ENCODE peak calls at places on chromosome 16, in six cellular contexts. X is fibroblast of pulmonary artery, P is A549, Y is MM.1S, I is retinal pigment epithelial cell, O is epithelial cell of esophagus. W is an unnamed sample.

GRCh38 chr16:2701713-2702437 is 18.1 kb downstream of the PRSS27 start:
- DNase-seq in Y (no peak), O (no peak), I (no peak), X (no peak), P (no peak), W (no peak)

GRCh38 chr16:83851473-83851872 is 43.7 kb downstream of the HSBP1 start:
- DNase-seq in Y (no peak), X (no peak), O (no peak), P (no peak), I (no peak), W (no peak)

GRCh38 chr16:85463672-85464071 is 149.4 kb upstream of the GSE1 start:
- DNase-seq in O (no peak), P (no peak), X (no peak), Y (no peak), I (no peak), W (no peak)

GRCh38 chr16:71250461-71251232 is 20.1 kb upstream of the HYDIN start:
- DNase-seq in I (no peak), Y (no peak), O (peak), X (peak), P (no peak), W (no peak)

GRCh38 chr16:51154271-51155171 is 3.5 kb upstream of the SALL1 start:
- DNase-seq in O (no peak), I (no peak), Y (no peak), P (no peak), X (no peak), W (no peak)

GRCh38 chr16:81519298-81520150 is 74.9 kb downstream of the CMIP start:
- DNase-seq in O (no peak), I (no peak), X (no peak), Y (peak), P (no peak), W (peak)

GRCh38 chr16:1088295-1089170 is 7.5 kb downstream of the C1QTNF8 start:
- DNase-seq in O (no peak), Y (no peak), I (no peak), P (no peak), X (no peak), W (no peak)

GRCh38 chr16:69477546-69477945 is 53.1 kb downstream of the CYB5B start:
- DNase-seq in I (no peak), O (no peak), P (no peak), X (peak), Y (no peak), W (no peak)

GRCh38 chr16:62661435-62661834 is 625.2 kb upstream of the CDH8 start:
- DNase-seq in P (no peak), Y (no peak), X (no peak), I (no peak), O (peak), W (no peak)

GRCh38 chr16:13245713-13246377 is 344.4 kb downstream of the SHISA9 start:
- DNase-seq in P (no peak), O (no peak), I (no peak), X (no peak), Y (no peak), W (no peak)

GRCh38 chr16:75079346-75079926 is 37.1 kb downstream of the LDHD start:
- DNase-seq in I (no peak), Y (no peak), P (no peak), X (no peak), O (no peak), W (no peak)

GRCh38 chr16:50196736-50197135 is 43.6 kb downstream of the TENT4B start:
- DNase-seq in P (no peak), O (peak), I (no peak), Y (peak), X (no peak), W (no peak)

GRCh38 chr16:14301150-14302030 is 230.3 kb downstream of the MRTFB start:
- DNase-seq in P (peak), O (peak), X (no peak), Y (peak), I (no peak), W (no peak)

GRCh38 chr16:22623351-22623781 is 112.7 kb downstream of the NPIPB5 start:
- DNase-seq in O (peak), P (no peak), I (no peak), Y (no peak), X (peak), W (no peak)

GRCh38 chr16:72972878-72973571 is 74.9 kb downstream of the ZFHX3 start:
- DNase-seq in P (no peak), Y (no peak), X (no peak), O (peak), I (no peak), W (no peak)

GRCh38 chr16:77584205-77584859 is 138.0 kb upstream of the NUDT7 start:
- DNase-seq in X (peak), Y (peak), P (peak), I (no peak), O (peak), W (no peak)

GRCh38 chr16:5252800-5253199 is 155.2 kb upstream of the EEF2KMT start:
- DNase-seq in X (no peak), P (no peak), O (no peak), I (no peak), Y (no peak), W (no peak)

GRCh38 chr16:22220076-22220453 is 14.0 kb downstream of the EEF2K start:
- DNase-seq in I (no peak), Y (no peak), X (peak), P (no peak), O (no peak), W (no peak)

GRCh38 chr16:77246160-77246559 is 47.0 kb downstream of the SYCE1L start:
- DNase-seq in P (no peak), X (no peak), O (no peak), I (no peak), Y (no peak), W (no peak)

GRCh38 chr16:67672739-67673662 is 6.4 kb downstream of the C16orf86 start:
- DNase-seq in Y (peak), O (peak), P (peak), I (no peak), X (peak), W (peak)

GRCh38 chr16:49785970-49786369 is 69.9 kb downstream of the ZNF423 start:
- DNase-seq in X (no peak), P (no peak), Y (no peak), I (no peak), O (no peak), W (no peak)

GRCh38 chr16:72211085-72211484 is 39.1 kb upstream of the PMFBP1 start:
- DNase-seq in I (no peak), X (no peak), P (no peak), O (no peak), Y (no peak), W (no peak)

GRCh38 chr16:12097523-12098428 is 121.2 kb downstream of the SNX29 start:
- DNase-seq in P (no peak), X (peak), I (no peak), Y (no peak), O (peak), W (no peak)

GRCh38 chr16:22634913-22635312 is 124.2 kb downstream of the NPIPB5 start:
- DNase-seq in P (no peak), Y (no peak), O (no peak), I (no peak), X (no peak), W (no peak)

GRCh38 chr16:11546522-11547485 is 39.9 kb downstream of the LITAF start:
- DNase-seq in Y (no peak), I (peak), P (peak), X (peak), O (peak), W (no peak)

GRCh38 chr16:81647527-81647926 is 131.6 kb upstream of the PLCG2 start:
- DNase-seq in P (peak), X (peak), I (no peak), Y (no peak), O (peak), W (no peak)

GRCh38 chr16:68227183-68227793 is 8.6 kb downstream of the ESRP2 start:
- DNase-seq in Y (peak), P (no peak), I (no peak), X (no peak), O (no peak), W (no peak)

GRCh38 chr16:53821487-53821886 is 117.5 kb downstream of the FTO start:
- DNase-seq in I (no peak), P (no peak), X (peak), O (peak), Y (no peak), W (no peak)

GRCh38 chr16:2027024-2028010 is 615 bp downstream of the NHERF2 start:
- DNase-seq in Y (peak), X (peak), P (peak), O (peak), I (no peak), W (no peak)

GRCh38 chr16:46947900-46948547 is 25.4 kb downstream of the DNAJA2 start:
- DNase-seq in I (no peak), Y (peak), O (peak), X (peak), P (peak), W (no peak)

GRCh38 chr16:2096853-2097620 is 38.7 kb downstream of the PKD1 start:
- DNase-seq in I (no peak), P (no peak), X (no peak), Y (no peak), O (no peak), W (no peak)

GRCh38 chr16:50881331-50881830 is 139.5 kb downstream of the CYLD start:
- DNase-seq in X (no peak), I (no peak), Y (no peak), P (no peak), O (no peak), W (no peak)

GRCh38 chr16:50246299-50247122 is 19.8 kb upstream of the ADCY7 start:
- DNase-seq in Y (no peak), O (no peak), P (no peak), I (no peak), X (no peak), W (no peak)

GRCh38 chr16:180921-181667 is 835 bp downstream of the HBQ1 start:
- DNase-seq in P (peak), O (peak), X (peak), Y (peak), I (no peak), W (peak)

GRCh38 chr16:12498077-12498476 is 305.6 kb downstream of the CPPED1 start:
- DNase-seq in P (no peak), Y (no peak), I (no peak), O (no peak), X (no peak), W (no peak)

GRCh38 chr16:85611455-85612190 is 1.5 kb upstream of the GSE1 start:
- DNase-seq in X (peak), I (no peak), O (peak), P (peak), Y (peak), W (no peak)

GRCh38 chr16:1351582-1352362 is at the start of the genes GNPTG and TSR3:
- DNase-seq in X (peak), I (peak), O (peak), P (peak), Y (peak), W (peak)

GRCh38 chr16:24700549-24701392 is 28.7 kb upstream of the TNRC6A start:
- DNase-seq in Y (no peak), X (peak), I (peak), P (peak), O (peak), W (no peak)

GRCh38 chr16:67560827-67561342 is 1.4 kb upstream of the CTCF start:
- DNase-seq in P (no peak), I (no peak), O (no peak), Y (no peak), X (no peak), W (no peak)

GRCh38 chr16:27470567-27471431 is 68.8 kb downstream of the IL21R start:
- DNase-seq in P (no peak), X (peak), O (no peak), I (no peak), Y (no peak), W (no peak)
- TF ChIP-seq CTCF in P (no peak), X (no peak), O (no peak), I (no peak), Y (no peak), W (no peak)

GRCh38 chr16:56649820-56650219 is 1.9 kb upstream of the MT1B start:
- DNase-seq in I (no peak), P (peak), X (no peak), O (peak), Y (no peak), W (no peak)
- TF ChIP-seq CTCF in I (no peak), P (no peak), X (no peak), O (no peak), Y (no peak), W (no peak)

GRCh38 chr16:59849716-59850115 is 1115.6 kb upstream of the GOT2 start:
- DNase-seq in P (no peak), O (no peak), Y (no peak), I (no peak), X (no peak), W (no peak)
- TF ChIP-seq CTCF in P (no peak), O (no peak), Y (no peak), I (no peak), X (no peak), W (no peak)

GRCh38 chr16:88309174-88309904 is 73.4 kb upstream of the ZNF469 start:
- DNase-seq in X (no peak), O (no peak), Y (no peak), I (no peak), P (no peak), W (no peak)

GRCh38 chr16:88312732-88313131 is 70.0 kb upstream of the ZNF469 start:
- DNase-seq in O (no peak), P (no peak), I (no peak), Y (no peak), X (no peak), W (no peak)

GRCh38 chr16:88310796-88311605 is 71.8 kb upstream of the ZNF469 start:
- DNase-seq in Y (no peak), X (no peak), P (no peak), O (no peak), I (no peak), W (no peak)

GRCh38 chr16:88308441-88309173 is 74.2 kb upstream of the ZNF469 start:
- DNase-seq in X (no peak), I (no peak), O (no peak), Y (no peak), P (no peak), W (no peak)

GRCh38 chr16:88309905-88310259 is 72.9 kb upstream of the ZNF469 start:
- DNase-seq in Y (no peak), I (no peak), X (no peak), O (no peak), P (no peak), W (no peak)
- TF ChIP-seq CTCF in Y (no peak), I (peak), X (no peak), O (peak), P (no peak), W (no peak)

GRCh38 chr16:52549011-52549692 is 2.2 kb upstream of the TOX3 start:
- DNase-seq in X (peak), I (no peak), P (peak), O (no peak), Y (no peak), W (no peak)
- TF ChIP-seq CTCF in X (peak), I (peak), P (no peak), O (peak), Y (no peak), W (no peak)

DNA sequence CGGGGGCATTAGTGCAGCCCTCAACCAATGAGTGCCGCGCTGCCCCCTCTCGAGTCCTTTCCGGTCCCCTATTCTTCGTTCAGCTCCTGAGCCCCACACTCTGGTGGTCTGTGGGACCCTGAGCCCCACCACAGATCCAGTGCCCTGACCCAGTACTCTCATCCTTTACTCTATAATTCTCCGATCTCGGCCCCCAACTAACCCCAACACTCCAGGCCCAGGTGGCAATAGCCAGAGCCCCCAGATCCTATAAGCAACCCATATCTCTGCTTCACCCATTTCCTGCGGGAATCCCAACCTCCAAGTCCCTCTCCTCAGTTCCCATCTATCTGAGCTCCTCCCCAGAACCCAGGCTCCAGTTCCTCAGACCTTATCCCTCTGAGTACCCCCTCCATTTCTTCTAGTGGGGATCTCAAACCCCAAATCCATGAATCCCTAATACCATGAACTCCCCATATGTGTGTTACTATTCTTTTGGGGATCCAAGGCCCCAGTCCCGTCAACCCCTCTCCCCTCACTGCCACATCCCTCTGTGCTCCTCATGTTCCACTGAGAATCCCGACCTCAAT is 1.0 kb upstream of the TBC1D10B start:
- DNase-seq in O (no peak), Y (no peak), X (no peak), I (no peak), P (no peak), W (no peak)
- TF ChIP-seq CTCF in O (no peak), Y (no peak), X (no peak), I (no peak), P (no peak), W (no peak)

GRCh38 chr16:89490386-89491237 is at the start of gene ANKRD11:
- DNase-seq in Y (peak), X (peak), I (peak), P (peak), O (peak), W (peak)

GRCh38 chr16:89491974-89492687 is 1.8 kb upstream of the ANKRD11 start:
- DNase-seq in I (no peak), O (no peak), X (no peak), Y (no peak), P (no peak), W (no peak)

GRCh38 chr16:89491238-89491869 is 993 bp upstream of the ANKRD11 start:
- DNase-seq in I (no peak), O (no peak), P (peak), X (peak), Y (no peak), W (peak)

GRCh38 chr16:89489731-89490385 is 503 bp downstream of the ANKRD11 start:
- DNase-seq in O (no peak), P (no peak), I (no peak), Y (no peak), X (no peak), W (no peak)

GRCh38 chr16:89489040-89489721 is 1.2 kb downstream of the ANKRD11 start:
- DNase-seq in P (peak), Y (peak), I (peak), X (peak), O (peak), W (peak)
- TF ChIP-seq CTCF in P (peak), Y (no peak), I (no peak), X (peak), O (peak), W (peak)

GRCh38 chr16:48261569-48261968 is 14.2 kb upstream of the ABCC11 start:
- DNase-seq in P (no peak), Y (no peak), I (no peak), O (no peak), X (no peak), W (no peak)

GRCh38 chr16:48252013-48252412 is 4.7 kb upstream of the ABCC11 start:
- DNase-seq in O (no peak), I (no peak), X (no peak), Y (no peak), P (no peak), W (no peak)

GRCh38 chr16:48250520-48251278 is 3.4 kb upstream of the ABCC11 start:
- DNase-seq in I (no peak), X (no peak), P (no peak), O (peak), Y (no peak), W (no peak)

GRCh38 chr16:48256579-48257177 is 9.3 kb upstream of the ABCC11 start:
- DNase-seq in Y (no peak), X (no peak), I (no peak), O (no peak), P (no peak), W (no peak)
- TF ChIP-seq CTCF in Y (no peak), X (no peak), I (no peak), O (no peak), P (no peak), W (no peak)

GRCh38 chr16:76106647-76107046 is 170.6 kb upstream of the CNTNAP4 start:
- DNase-seq in P (no peak), O (no peak), X (no peak), I (no peak), Y (no peak), W (no peak)

DNA sequence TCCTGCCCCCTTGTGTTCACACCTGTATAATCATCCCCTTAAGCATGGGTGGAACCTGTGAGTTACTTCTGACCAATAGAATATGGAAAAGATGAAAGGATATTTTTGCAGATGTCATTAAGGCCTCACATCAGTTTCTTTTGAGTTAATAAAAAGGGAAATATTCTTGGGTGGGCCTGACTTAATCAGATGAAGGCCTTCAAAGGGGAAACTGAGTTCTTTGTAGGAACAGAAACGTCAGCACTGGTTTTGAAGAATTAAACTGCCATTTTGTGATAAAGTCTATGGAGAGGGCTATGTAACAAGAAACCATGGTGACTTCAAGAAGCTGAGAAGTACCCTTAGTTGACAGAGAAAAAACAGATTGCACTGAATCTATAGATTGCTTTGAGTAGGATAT is 168.7 kb upstream of the CNTNAP4 start:
- DNase-seq in O (no peak), I (no peak), Y (no peak), P (no peak), X (no peak), W (no peak)
- TF ChIP-seq CTCF in O (no peak), I (no peak), Y (no peak), P (no peak), X (no peak), W (no peak)

GRCh38 chr16:88634994-88635670 is 3.2 kb upstream of the IL17C start:
- DNase-seq in X (no peak), Y (no peak), O (no peak), P (peak), I (no peak), W (no peak)
- TF ChIP-seq CTCF in X (no peak), Y (peak), O (no peak), P (no peak), I (no peak), W (no peak)